ENCODE peak calls at places on chromosomes 11 and 22, in ten cellular contexts. I is transverse colon; D is epithelial cell of esophagus; M is CD4-positive, alpha-beta T cell; K is astrocyte of the cerebellum; B is tibial artery; S is AG09309; Y is mesothelial cell of epicardium; T is sigmoid colon; C is RWPE2. A is an unnamed sample.

GRCh38 chr11:125236072-125236825 is 71.7 kb downstream of the PKNOX2 start:
- DNase-seq in M (no peak), D (no peak), C (no peak), T (no peak), S (no peak), Y (no peak), K (no peak), I (no peak), B (peak; percentile 56), A (no peak)

GRCh38 chr11:40293655-40294342 is 1165.7 kb downstream of the LRRC4C start:
- DNase-seq in C (no peak), K (peak; percentile 89), M (no peak), D (peak; percentile 84), S (peak; percentile 42), I (peak; percentile 16), B (peak; percentile 76), Y (peak; percentile 80), T (peak; percentile 80), A (peak; percentile 58)

GRCh38 chr22:38259370-38259769 is 13.4 kb downstream of the TMEM184B start:
- DNase-seq in I (no peak), B (no peak), C (no peak), T (no peak), K (no peak), S (no peak), M (no peak), Y (no peak), D (no peak), A (no peak)

GRCh38 chr11:101759771-101760450 is 154.9 kb upstream of the CEP126 start:
- DNase-seq in B (no peak), C (no peak), S (no peak), T (no peak), K (no peak), I (no peak), Y (no peak), M (no peak), D (peak; percentile 38), A (no peak)

GRCh38 chr11:63919267-63920125 is 2.5 kb upstream of the RCOR2 start:
- DNase-seq in B (peak; percentile 77), M (no peak), Y (no peak), K (no peak), D (no peak), I (peak; percentile 50), C (no peak), T (no peak), S (no peak), A (no peak)

GRCh38 chr11:46342237-46342636 is 5.0 kb upstream of the DGKZ start:
- DNase-seq in Y (no peak), D (no peak), I (no peak), C (no peak), K (no peak), M (no peak), B (no peak), S (no peak), T (no peak), A (no peak)

GRCh38 chr11:95698939-95699562 is 90.5 kb downstream of the FAM76B start:
- DNase-seq in T (no peak), M (no peak), C (no peak), D (peak; percentile 89), S (no peak), K (no peak), B (no peak), Y (no peak), I (no peak), A (no peak)

GRCh38 chr11:124889692-124890091 is 8.0 kb downstream of the ROBO4 start:
- DNase-seq in M (no peak), S (no peak), B (no peak), D (no peak), C (no peak), K (no peak), Y (no peak), T (no peak), I (no peak), A (no peak)

GRCh38 chr22:49014227-49015201 is 813.2 kb downstream of the BRD1 start:
- DNase-seq in C (no peak), I (no peak), S (no peak), B (peak; percentile 79), T (peak; percentile 56), K (no peak), D (no peak), M (no peak), Y (peak; percentile 29), A (no peak)

GRCh38 chr11:64856382-64857227 is 12.2 kb upstream of the CDC42BPG start:
- DNase-seq in S (no peak), B (peak; percentile 97), T (peak; percentile 91), D (peak; percentile 97), Y (no peak), M (no peak), C (peak; percentile 94), I (peak; percentile 70), K (no peak), A (no peak)

GRCh38 chr11:45180158-45180887 is 33.9 kb downstream of the PRDM11 start:
- DNase-seq in Y (peak; percentile 76), D (peak; percentile 69), M (no peak), K (no peak), B (peak; percentile 81), I (peak; percentile 73), T (peak; percentile 82), C (no peak), S (no peak), A (peak; percentile 56)

DNA sequence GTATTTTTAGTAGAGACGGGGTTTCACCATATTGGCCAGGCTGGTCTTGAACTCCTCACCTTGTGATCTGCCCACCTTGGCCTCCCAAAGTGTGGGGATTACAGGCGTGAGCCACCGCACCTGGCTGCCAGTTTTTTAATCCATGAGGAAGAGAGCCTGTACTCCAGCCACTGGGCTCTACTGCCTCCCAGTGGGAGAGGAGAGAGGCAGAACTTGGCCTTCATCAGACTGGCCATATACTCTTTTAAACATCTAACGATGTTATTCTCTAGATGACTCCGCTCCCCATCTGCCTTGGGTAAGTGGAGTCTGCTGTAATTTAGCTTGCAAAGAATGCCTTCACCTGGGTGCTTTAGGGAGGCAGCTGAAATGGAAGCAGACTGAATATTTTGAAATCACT is 34.6 kb downstream of the SLC6A5 start:
- DNase-seq in D (peak; percentile 40), T (no peak), B (no peak), S (no peak), C (no peak), Y (no peak), K (no peak), M (no peak), I (no peak), A (no peak)
- TF ChIP-seq CTCF in D (peak; percentile 38), T (no peak), B (no peak), S (no peak), C (no peak), Y (no peak), K (no peak), M (no peak), I (no peak), A (no peak)

GRCh38 chr11:67668191-67668551 is 6.3 kb downstream of the ALDH3B2 start:
- DNase-seq in B (no peak), I (no peak), S (no peak), C (no peak), T (no peak), Y (no peak), M (no peak), D (no peak), K (no peak), A (no peak)

GRCh38 chr11:67666303-67666645 is 8.1 kb downstream of the ALDH3B2 start:
- DNase-seq in D (no peak), Y (no peak), I (no peak), B (no peak), K (no peak), T (no peak), M (no peak), C (no peak), S (no peak), A (no peak)

GRCh38 chr11:67666676-67667489 is 7.5 kb downstream of the ALDH3B2 start:
- DNase-seq in C (no peak), D (no peak), Y (no peak), I (no peak), B (peak; percentile 37), M (no peak), K (no peak), T (no peak), S (no peak), A (no peak)

GRCh38 chr11:67665537-67666302 is 8.7 kb downstream of the ALDH3B2 start:
- DNase-seq in M (no peak), K (no peak), D (peak; percentile 14), B (peak; percentile 54), T (no peak), C (peak; percentile 56), I (peak; percentile 59), S (no peak), Y (no peak), A (no peak)

DNA sequence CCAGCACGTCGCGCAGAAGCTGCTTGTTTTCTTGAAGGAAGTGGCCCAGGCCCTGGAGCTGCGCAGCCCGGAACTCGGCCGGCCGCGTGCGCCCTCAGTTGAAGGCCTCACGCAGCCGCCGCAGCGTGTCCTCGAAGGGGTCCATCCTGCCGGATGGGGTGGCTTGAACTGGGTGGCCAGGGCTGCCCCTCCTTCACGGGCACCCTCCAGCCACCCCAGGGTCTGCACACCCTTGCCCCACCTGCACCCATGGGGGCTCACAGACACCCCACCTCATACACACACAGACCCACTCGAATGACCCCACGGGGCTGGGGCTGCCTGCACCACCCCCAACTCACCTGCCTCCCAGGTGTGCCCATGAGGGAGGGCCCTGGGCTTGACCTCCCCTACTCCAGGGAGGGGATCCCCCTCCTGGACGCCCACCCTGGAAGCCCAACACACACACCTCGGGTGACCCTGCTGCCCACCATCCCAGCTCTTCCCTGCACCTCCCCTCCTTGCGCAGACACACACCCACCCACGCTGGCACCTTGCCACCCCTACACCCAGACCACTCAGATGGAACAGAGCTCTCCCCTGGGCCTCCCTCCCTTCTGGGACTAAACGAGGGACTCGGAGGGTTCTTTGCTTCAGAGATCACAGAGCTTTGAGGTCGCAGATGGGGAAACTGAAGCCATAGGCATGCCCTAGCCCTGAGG is 6.8 kb downstream of the ALDH3B2 start:
- DNase-seq in S (no peak), C (no peak), K (no peak), M (no peak), T (no peak), B (peak; percentile 61), D (no peak), Y (peak; percentile 37), I (no peak), A (no peak)
- TF ChIP-seq CTCF in S (no peak), C (no peak), K (no peak), M (no peak), T (no peak), B (no peak), D (no peak), Y (no peak), I (no peak), A (no peak)

GRCh38 chr11:130427581-130428211 is 713 bp downstream of the ADAMTS8 start:
- DNase-seq in M (no peak), K (no peak), Y (no peak), B (no peak), S (no peak), C (no peak), T (peak; percentile 84), I (peak; percentile 25), D (no peak), A (peak; percentile 16)
- TF ChIP-seq CTCF in M (no peak), K (peak; percentile 14), Y (no peak), B (peak; percentile 43), S (peak; percentile 23), C (no peak), T (peak; percentile 27), I (peak; percentile 33), D (no peak), A (peak; percentile 38)

DNA sequence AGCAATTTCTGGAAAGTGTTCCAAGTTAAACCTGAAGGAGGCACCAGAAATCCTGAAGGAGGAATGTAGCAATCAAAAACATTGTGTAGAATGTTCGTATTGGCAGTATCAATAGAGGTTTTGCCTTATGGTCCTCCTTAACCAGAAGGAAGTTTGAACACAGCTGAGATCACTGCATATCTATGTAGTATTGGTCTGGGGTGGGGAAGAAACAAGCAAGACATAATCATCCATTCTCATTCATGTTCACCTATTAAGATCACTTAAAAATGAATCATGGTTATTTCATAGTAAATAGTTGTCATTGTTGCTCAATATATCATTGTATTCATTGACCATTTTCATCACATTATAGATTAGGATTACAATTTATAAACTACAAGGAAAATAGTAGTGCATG is 160.5 kb downstream of the DDX10 start:
- DNase-seq in K (no peak), M (no peak), Y (no peak), S (no peak), C (no peak), B (no peak), I (no peak), T (no peak), D (peak; percentile 56), A (no peak)
- TF ChIP-seq CTCF in K (no peak), M (no peak), Y (peak; percentile 15), S (no peak), C (no peak), B (no peak), I (no peak), T (no peak), D (peak; percentile 14), A (no peak)